ENCODE peak calls at places on chromosomes 13 and 19, in four cellular contexts. D is fibroblast of lung, O is thoracic aorta, X is H9. T is an unnamed sample.
A peak's percentile ranks its signal among the peaks of the same experiment; 100 is the strongest.

GRCh38 chr19:55117063-55117635 is 288 bp downstream of the PPP1R12C start:
- DNase-seq in X (no peak), O (no peak), D (no peak), T (peak; percentile 54)

GRCh38 chr13:39777527-39778061 is 122.1 kb downstream of the COG6 start:
- DNase-seq in X (no peak), D (peak; percentile 77), O (no peak), T (no peak)

GRCh38 chr13:48559638-48560320 is 26.9 kb upstream of the RCBTB2 start:
- DNase-seq in D (peak; percentile 60), O (no peak), X (no peak), T (no peak)

GRCh38 chr13:111572956-111573355 is 252.5 kb downstream of the TEX29 start:
- DNase-seq in O (no peak), X (no peak), D (no peak), T (no peak)

GRCh38 chr13:24671367-24672117 is 8.7 kb upstream of the ATP12A start:
- DNase-seq in O (no peak), D (peak; percentile 75), X (peak; percentile 61), T (peak; percentile 16)

GRCh38 chr19:10010247-10010691 is at the start of gene COL5A3:
- DNase-seq in D (peak; percentile 70), O (no peak), X (peak; percentile 59), T (peak; percentile 69)

GRCh38 chr19:42255766-42256750 is 1.1 kb upstream of the ERF start:
- DNase-seq in X (peak; percentile 58), O (no peak), D (peak; percentile 45), T (peak; percentile 65)

GRCh38 chr19:44748426-44749254 is at the start of gene BCL3:
- DNase-seq in X (no peak), D (peak; percentile 71), O (no peak), T (peak; percentile 76)

GRCh38 chr19:7265963-7266362 is 28.3 kb downstream of the INSR start:
- DNase-seq in D (no peak), X (no peak), O (no peak), T (no peak)

GRCh38 chr19:16117594-16118033 is 5.9 kb downstream of the RAB8A start:
- DNase-seq in X (peak; percentile 51), D (no peak), O (no peak), T (no peak)

GRCh38 chr19:679418-680286 is 3.5 kb downstream of the FSTL3 start:
- DNase-seq in X (peak; percentile 64), O (no peak), D (peak; percentile 90), T (peak; percentile 77)

GRCh38 chr13:37386276-37386675 is 212.3 kb downstream of the POSTN start:
- DNase-seq in O (no peak), D (no peak), X (no peak), T (no peak)

GRCh38 chr13:21328836-21329477 is 130.1 kb downstream of the ZDHHC20 start:
- DNase-seq in O (no peak), X (no peak), D (no peak), T (no peak)

GRCh38 chr19:325937-326565 is 18.5 kb downstream of the MIER2 start:
- DNase-seq in O (no peak), X (no peak), D (no peak), T (no peak)

GRCh38 chr19:5590151-5590864 is 22.6 kb upstream of the TINCR start:
- DNase-seq in X (no peak), D (no peak), O (no peak), T (no peak)

GRCh38 chr19:29525901-29526729 is at the start of gene VSTM2B:
- DNase-seq in O (no peak), X (no peak), D (no peak), T (no peak)

GRCh38 chr13:51453959-51454703 is 1.3 kb upstream of the INTS6 start:
- DNase-seq in D (no peak), X (no peak), O (no peak), T (peak; percentile 29)

GRCh38 chr19:55676384-55676783 is 1.4 kb downstream of the EPN1 start:
- DNase-seq in X (no peak), D (no peak), O (no peak), T (no peak)

GRCh38 chr13:53237696-53238095 is 209.1 kb downstream of the OLFM4 start:
- DNase-seq in O (no peak), D (no peak), X (no peak), T (no peak)

GRCh38 chr19:43534811-43535761 is 2.1 kb downstream of the ZNF575 start:
- DNase-seq in O (peak; percentile 58), X (peak; percentile 92), D (peak; percentile 60), T (peak; percentile 74)
- H3K27ac ChIP-seq in O (peak overlapping the region; percentile 98), X (no peak overlapping the region), D (peak overlapping the region; percentile 57), T (peak overlapping the region; percentile 87)

GRCh38 chr19:38676023-38676877 is 28.8 kb downstream of the ACTN4 start:
- DNase-seq in D (peak; percentile 56), O (no peak), X (no peak), T (peak; percentile 52)
- H3K4me1 ChIP-seq in D (peaks cover 37% of the 10 kb centered on the region), O (peaks cover 96% of the 10 kb centered on the region), X (peaks cover 2% of the 10 kb centered on the region), T (peaks cover 95% of the 10 kb centered on the region)

GRCh38 chr13:66974889-66975288 is 255.2 kb downstream of the PCDH9 start:
- DNase-seq in D (no peak), O (no peak), X (no peak), T (no peak)

GRCh38 chr13:66977156-66977555 is 253.0 kb downstream of the PCDH9 start:
- DNase-seq in O (no peak), X (no peak), D (peak; percentile 46), T (no peak)

GRCh38 chr13:66972659-66973058 is 257.5 kb downstream of the PCDH9 start:
- DNase-seq in D (peak; percentile 31), X (no peak), O (no peak), T (no peak)

GRCh38 chr13:66969291-66969690 is 260.8 kb downstream of the PCDH9 start:
- DNase-seq in D (no peak), O (no peak), X (no peak), T (no peak)

GRCh38 chr13:66974174-66974573 is 256.0 kb downstream of the PCDH9 start:
- DNase-seq in D (peak; percentile 21), X (no peak), O (no peak), T (no peak)
- H3K27ac ChIP-seq in D (no peak overlapping the region), X (no peak overlapping the region), O (no peak overlapping the region), T (no peak overlapping the region)

DNA sequence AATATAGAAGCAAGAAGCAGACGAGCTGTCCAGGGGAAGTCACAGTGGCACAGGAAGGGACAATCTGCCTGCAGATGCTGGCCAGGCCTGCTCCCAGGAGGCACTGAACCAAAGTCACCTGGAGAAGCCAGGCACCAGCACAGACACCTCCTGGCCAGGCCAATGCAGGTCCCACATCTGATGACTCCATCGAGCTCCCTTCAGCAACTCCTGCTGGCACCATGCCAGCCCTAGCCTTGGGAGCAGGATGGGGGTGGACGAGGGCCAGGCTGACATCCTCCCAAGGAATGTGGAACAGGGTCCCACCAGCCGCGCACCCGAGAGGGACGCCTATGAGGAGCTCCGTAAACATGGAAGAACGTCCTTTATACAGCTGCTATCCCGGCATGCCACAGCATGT is 22.4 kb upstream of the ISYNA1 start:
- DNase-seq in D (peak; percentile 84), O (peak; percentile 62), X (no peak), T (peak; percentile 46)
- H3K4me1 ChIP-seq in D (peaks cover 35% of the 10 kb centered on the region), O (peaks cover 56% of the 10 kb centered on the region), X (no peaks in the 10 kb centered on the region), T (peaks cover 22% of the 10 kb centered on the region)

GRCh38 chr13:98396071-98396710 is 180.7 kb downstream of the STK24 start:
- DNase-seq in D (no peak), X (no peak), O (no peak), T (no peak)
- H3K27ac ChIP-seq in D (no peak overlapping the region), X (no peak overlapping the region), O (no peak overlapping the region), T (no peak overlapping the region)

DNA sequence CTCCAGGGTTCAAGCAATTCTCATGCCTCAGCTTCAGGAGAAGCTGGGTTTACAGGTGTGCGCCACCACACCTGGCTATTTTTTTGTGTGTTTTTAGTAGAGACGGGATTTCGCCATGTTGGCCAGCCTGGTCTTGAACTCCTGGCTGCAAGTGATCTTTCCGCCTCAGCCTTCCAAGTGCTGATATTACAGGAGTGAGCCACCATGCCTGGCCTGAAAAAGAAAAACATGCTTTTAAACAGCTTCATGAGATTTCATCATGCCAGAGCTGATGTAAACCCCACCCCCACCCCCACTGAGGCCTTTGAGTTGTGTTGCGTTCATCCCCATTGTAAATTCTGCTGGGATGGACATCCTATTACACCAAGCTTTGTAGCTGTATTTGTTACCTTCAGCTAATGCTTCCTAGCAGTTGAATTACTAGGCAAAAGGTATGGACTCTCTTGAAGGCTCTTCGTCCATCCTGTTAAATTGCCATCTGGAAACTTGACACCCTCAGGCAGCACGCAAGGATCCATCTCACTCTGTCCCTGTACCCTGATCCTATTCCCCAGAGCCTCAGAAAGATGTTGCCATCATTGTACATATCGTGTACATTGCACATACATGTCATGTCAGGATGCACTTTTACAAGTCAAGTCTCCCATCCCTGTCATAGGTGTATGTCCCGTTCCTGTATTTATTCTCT is 47.3 kb downstream of the NFIX start:
- DNase-seq in O (no peak), D (peak; percentile 80), X (no peak), T (no peak)
- H3K4me1 ChIP-seq in O (peaks cover 100% of the 10 kb centered on the region), D (peaks cover 35% of the 10 kb centered on the region), X (no peaks in the 10 kb centered on the region), T (peaks cover 92% of the 10 kb centered on the region)

DNA sequence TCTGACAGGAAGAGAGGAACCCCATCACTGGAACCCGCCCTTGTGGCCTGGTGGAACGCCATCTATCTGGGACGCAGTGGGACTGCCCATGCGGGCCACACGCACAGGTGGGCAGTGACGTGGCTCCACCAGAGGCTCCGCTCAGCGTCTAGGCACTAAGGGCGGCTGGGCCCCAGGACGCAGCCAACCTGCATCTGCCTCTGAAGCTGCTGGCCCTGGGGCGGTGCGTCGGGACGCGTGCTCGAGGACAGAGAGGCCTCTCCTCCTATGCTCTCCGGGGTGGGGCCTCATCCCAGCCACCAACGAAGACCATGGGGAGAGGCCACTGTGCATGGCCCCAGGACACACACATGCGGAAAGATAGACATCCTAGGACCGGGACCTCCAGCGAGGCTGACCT is 18.1 kb downstream of the IZUMO4 start:
- DNase-seq in X (no peak), D (no peak), O (no peak), T (peak; percentile 8)
- H3K27ac ChIP-seq in X (no peak overlapping the region), D (no peak overlapping the region), O (no peak overlapping the region), T (no peak overlapping the region)

GRCh38 chr19:18507021-18507726 is 14.7 kb downstream of the ELL start:
- DNase-seq in X (no peak), O (no peak), D (no peak), T (peak; percentile 63)
- H3K4me1 ChIP-seq in X (no peaks in the 10 kb centered on the region), O (peaks cover 94% of the 10 kb centered on the region), D (peaks cover 22% of the 10 kb centered on the region), T (peaks cover 92% of the 10 kb centered on the region)

GRCh38 chr13:33199282-33199850 is 86.2 kb downstream of the STARD13 start:
- DNase-seq in X (no peak), D (no peak), O (no peak), T (no peak)

GRCh38 chr13:33197551-33197971 is 88.0 kb downstream of the STARD13 start:
- DNase-seq in X (no peak), D (peak; percentile 66), O (no peak), T (no peak)

GRCh38 chr13:33194820-33195692 is 90.5 kb downstream of the STARD13 start:
- DNase-seq in D (peak; percentile 97), O (peak; percentile 29), X (no peak), T (peak; percentile 51)

GRCh38 chr13:33193428-33193974 is 92.1 kb downstream of the STARD13 start:
- DNase-seq in D (no peak), O (no peak), X (no peak), T (no peak)

GRCh38 chr13:33195693-33196464 is 89.7 kb downstream of the STARD13 start:
- DNase-seq in D (no peak), O (no peak), X (no peak), T (no peak)
- H3K27ac ChIP-seq in D (peak overlapping the region; percentile 81), O (peak overlapping the region; percentile 23), X (no peak overlapping the region), T (peak overlapping the region; percentile 52)